ENCODE peak calls at places on chromosome 1, in five cellular contexts. One of them, this sample, is unnamed.

GRCh38 chr1:9900142-9901043 is 9.7 kb downstream of the CTNNBIP1 start:
- DNase-seq in cardiac fibroblast: peak; percentile 48
- DNase-seq in GM12865: peak; percentile 51
- DNase-seq in right lobe of liver: peak; percentile 75
- DNase-seq in NCI-H1436: peak; percentile 38
- DNase-seq in this sample: no peak

GRCh38 chr1:41023279-41023990 is 1.9 kb upstream of the SLFNL1 start:
- DNase-seq in cardiac fibroblast: peak; percentile 34
- DNase-seq in GM12865: no peak
- DNase-seq in right lobe of liver: peak; percentile 22
- DNase-seq in NCI-H1436: no peak
- DNase-seq in this sample: no peak

GRCh38 chr1:105362438-105362837 is 1612.7 kb downstream of the AMY1C start:
- DNase-seq in cardiac fibroblast: no peak
- DNase-seq in GM12865: no peak
- DNase-seq in right lobe of liver: no peak
- DNase-seq in NCI-H1436: no peak
- DNase-seq in this sample: no peak

GRCh38 chr1:229440821-229441537 is 7.1 kb upstream of the ACTA1 start:
- DNase-seq in cardiac fibroblast: peak; percentile 52
- DNase-seq in GM12865: peak; percentile 88
- DNase-seq in right lobe of liver: no peak
- DNase-seq in NCI-H1436: no peak
- DNase-seq in this sample: peak; percentile 51

GRCh38 chr1:115089443-115090340 is at the start of gene TSPAN2:
- DNase-seq in cardiac fibroblast: no peak
- DNase-seq in GM12865: no peak
- DNase-seq in right lobe of liver: peak; percentile 49
- DNase-seq in NCI-H1436: peak; percentile 12
- DNase-seq in this sample: no peak

GRCh38 chr1:61524206-61524605 is 200.7 kb downstream of the TM2D1 start:
- DNase-seq in cardiac fibroblast: peak; percentile 26
- DNase-seq in GM12865: no peak
- DNase-seq in right lobe of liver: no peak
- DNase-seq in NCI-H1436: no peak
- DNase-seq in this sample: peak; percentile 37

GRCh38 chr1:204418174-204419063 is 6.8 kb upstream of the PPP1R15B start:
- DNase-seq in cardiac fibroblast: no peak
- DNase-seq in GM12865: peak; percentile 55
- DNase-seq in right lobe of liver: no peak
- DNase-seq in NCI-H1436: no peak
- DNase-seq in this sample: no peak

GRCh38 chr1:57188169-57188568 is 222.4 kb upstream of the C8B start:
- DNase-seq in cardiac fibroblast: no peak
- DNase-seq in GM12865: no peak
- DNase-seq in right lobe of liver: no peak
- DNase-seq in NCI-H1436: no peak
- DNase-seq in this sample: no peak

GRCh38 chr1:63920154-63921117 is 146.6 kb downstream of the ROR1 start:
- DNase-seq in cardiac fibroblast: peak; percentile 91
- DNase-seq in GM12865: no peak
- DNase-seq in right lobe of liver: no peak
- DNase-seq in NCI-H1436: no peak
- DNase-seq in this sample: peak; percentile 66

GRCh38 chr1:180046674-180047073 is 92.1 kb downstream of the CEP350 start:
- DNase-seq in cardiac fibroblast: no peak
- DNase-seq in GM12865: no peak
- DNase-seq in right lobe of liver: no peak
- DNase-seq in NCI-H1436: no peak
- DNase-seq in this sample: no peak

GRCh38 chr1:159141584-159142518 is 29.6 kb upstream of the CADM3 start:
- DNase-seq in cardiac fibroblast: peak; percentile 47
- DNase-seq in GM12865: peak; percentile 5
- DNase-seq in right lobe of liver: no peak
- DNase-seq in NCI-H1436: peak; percentile 6
- DNase-seq in this sample: no peak